ENCODE peak calls at places on chromosomes 7 and 10, in seven cellular contexts. T, R, Y, U, A, Q and B are unnamed samples.

GRCh38 chr10:10903620-10904019 is 114.1 kb upstream of the CELF2 start:
- DNase-seq in T (no peak), R (no peak), Y (no peak), U (no peak), A (no peak), Q (no peak), B (no peak)

GRCh38 chr10:98058311-98058710 is 27.9 kb upstream of the CRTAC1 start:
- DNase-seq in T (no peak), R (no peak), Y (no peak), U (no peak), A (no peak), Q (no peak), B (no peak)

GRCh38 chr7:74043523-74043951 is 15.6 kb downstream of the ELN start:
- DNase-seq in T (peak), R (no peak), Y (no peak), U (peak), A (no peak), Q (no peak), B (no peak)

GRCh38 chr7:104859754-104860426 is 154.1 kb upstream of the KMT2E start:
- DNase-seq in T (no peak), R (no peak), Y (no peak), U (no peak), A (no peak), Q (no peak), B (no peak)

GRCh38 chr10:44564801-44565200 is 179.9 kb upstream of the CXCL12 start:
- DNase-seq in T (no peak), R (no peak), Y (no peak), U (no peak), A (no peak), Q (no peak), B (no peak)

GRCh38 chr10:112244197-112244596 is 39.0 kb upstream of the TECTB start:
- DNase-seq in T (no peak), R (no peak), Y (no peak), U (peak), A (no peak), Q (no peak), B (no peak)

GRCh38 chr10:64041185-64041988 is 520.2 kb downstream of the REEP3 start:
- DNase-seq in T (peak), R (peak), Y (peak), U (peak), A (peak), Q (peak), B (no peak)

GRCh38 chr10:84118395-84119006 is 20.8 kb upstream of the GHITM start:
- DNase-seq in T (no peak), R (no peak), Y (no peak), U (no peak), A (no peak), Q (no peak), B (no peak)

GRCh38 chr10:116892873-116893685 is 43.8 kb downstream of the ENO4 start:
- DNase-seq in T (no peak), R (no peak), Y (no peak), U (no peak), A (no peak), Q (no peak), B (no peak)

GRCh38 chr10:90269699-90270098 is 568.3 kb downstream of the KIF20B start:
- DNase-seq in T (no peak), R (no peak), Y (no peak), U (no peak), A (no peak), Q (no peak), B (no peak)

GRCh38 chr10:96840841-96841518 is 8.9 kb downstream of the LCOR start:
- DNase-seq in T (no peak), R (no peak), Y (no peak), U (peak), A (no peak), Q (peak), B (no peak)

GRCh38 chr10:87619705-87620104 is 40.0 kb upstream of the PAPSS2 start:
- DNase-seq in T (no peak), R (no peak), Y (no peak), U (peak), A (peak), Q (peak), B (no peak)

GRCh38 chr7:126940723-126941307 is 311.9 kb downstream of the GRM8 start:
- DNase-seq in T (no peak), R (no peak), Y (no peak), U (no peak), A (no peak), Q (no peak), B (no peak)

GRCh38 chr10:60869916-60870728 is 73.9 kb downstream of the RHOBTB1 start:
- DNase-seq in T (no peak), R (no peak), Y (no peak), U (no peak), A (no peak), Q (no peak), B (no peak)

GRCh38 chr7:101853684-101854083 is 36.3 kb downstream of the CUX1 start:
- DNase-seq in T (no peak), R (no peak), Y (no peak), U (no peak), A (no peak), Q (no peak), B (no peak)

GRCh38 chr7:155918720-155919399 is 106.6 kb upstream of the SHH start:
- DNase-seq in T (peak), R (no peak), Y (no peak), U (peak), A (no peak), Q (peak), B (peak)

GRCh38 chr7:388461-388960 is 98.5 kb downstream of the FOXL3 start:
- DNase-seq in T (peak), R (peak), Y (no peak), U (no peak), A (peak), Q (peak), B (no peak)

GRCh38 chr7:42162560-42163325 is 74.3 kb downstream of the GLI3 start:
- DNase-seq in T (no peak), R (no peak), Y (no peak), U (no peak), A (no peak), Q (no peak), B (no peak)

GRCh38 chr7:22667562-22668239 is 59.3 kb upstream of the IL6 start:
- DNase-seq in T (no peak), R (no peak), Y (no peak), U (peak), A (no peak), Q (no peak), B (no peak)

GRCh38 chr10:86017841-86018734 is 348.5 kb downstream of the GRID1 start:
- DNase-seq in T (peak), R (no peak), Y (no peak), U (no peak), A (peak), Q (peak), B (peak)

GRCh38 chr10:21048086-21048485 is 151.0 kb upstream of the NEBL start:
- DNase-seq in T (no peak), R (no peak), Y (no peak), U (no peak), A (no peak), Q (no peak), B (no peak)

GRCh38 chr10:97069576-97070362 is 116.0 kb downstream of the SLIT1 start:
- DNase-seq in T (no peak), R (no peak), Y (no peak), U (no peak), A (no peak), Q (no peak), B (no peak)

GRCh38 chr10:53786236-53786635 is 1013.7 kb upstream of the MBL2 start:
- DNase-seq in T (no peak), R (no peak), Y (no peak), U (no peak), A (no peak), Q (no peak), B (no peak)
- TF ChIP-seq CTCF in T (no peak), R (no peak), Y (no peak), U (no peak), A (no peak), Q (no peak), B (no peak)

DNA sequence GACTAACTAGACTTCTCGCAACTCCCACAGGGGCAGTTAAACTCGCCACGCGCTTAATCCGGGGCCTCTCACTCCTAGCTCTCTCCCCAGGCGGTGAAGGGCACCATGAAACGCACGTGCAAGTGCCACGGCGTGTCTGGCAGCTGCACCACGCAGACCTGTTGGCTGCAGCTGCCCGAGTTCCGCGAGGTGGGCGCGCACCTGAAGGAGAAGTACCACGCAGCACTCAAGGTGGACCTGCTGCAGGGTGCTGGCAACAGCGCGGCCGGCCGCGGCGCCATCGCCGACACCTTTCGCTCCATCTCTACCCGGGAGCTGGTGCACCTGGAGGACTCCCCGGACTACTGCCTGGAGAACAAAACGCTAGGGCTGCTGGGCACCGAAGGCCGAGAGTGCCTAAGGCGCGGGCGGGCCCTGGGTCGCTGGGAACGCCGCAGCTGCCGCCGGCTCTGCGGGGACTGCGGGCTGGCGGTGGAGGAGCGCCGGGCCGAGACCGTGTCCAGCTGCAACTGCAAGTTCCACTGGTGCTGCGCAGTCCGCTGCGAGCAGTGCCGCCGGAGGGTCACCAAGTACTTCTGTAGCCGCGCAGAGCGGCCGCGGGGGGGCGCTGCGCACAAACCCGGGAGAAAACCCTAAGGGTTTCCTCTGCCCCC is 19.5 kb downstream of the WNT8B start:
- DNase-seq in T (peak), R (peak), Y (peak), U (peak), A (peak), Q (peak), B (peak)
- TF ChIP-seq CTCF in T (peak), R (peak), Y (peak), U (peak), A (peak), Q (peak), B (peak)

GRCh38 chr7:6250364-6250833 is 22.0 kb downstream of the CYTH3 start:
- DNase-seq in T (no peak), R (no peak), Y (no peak), U (no peak), A (no peak), Q (no peak), B (no peak)
- TF ChIP-seq CTCF in T (no peak), R (no peak), Y (no peak), U (no peak), A (no peak), Q (no peak), B (no peak)

GRCh38 chr10:124539935-124540641 is 78.5 kb downstream of the LHPP start:
- DNase-seq in T (no peak), R (peak), Y (peak), U (peak), A (peak), Q (peak), B (no peak)
- TF ChIP-seq CTCF in T (peak), R (peak), Y (peak), U (peak), A (peak), Q (peak), B (peak)

DNA sequence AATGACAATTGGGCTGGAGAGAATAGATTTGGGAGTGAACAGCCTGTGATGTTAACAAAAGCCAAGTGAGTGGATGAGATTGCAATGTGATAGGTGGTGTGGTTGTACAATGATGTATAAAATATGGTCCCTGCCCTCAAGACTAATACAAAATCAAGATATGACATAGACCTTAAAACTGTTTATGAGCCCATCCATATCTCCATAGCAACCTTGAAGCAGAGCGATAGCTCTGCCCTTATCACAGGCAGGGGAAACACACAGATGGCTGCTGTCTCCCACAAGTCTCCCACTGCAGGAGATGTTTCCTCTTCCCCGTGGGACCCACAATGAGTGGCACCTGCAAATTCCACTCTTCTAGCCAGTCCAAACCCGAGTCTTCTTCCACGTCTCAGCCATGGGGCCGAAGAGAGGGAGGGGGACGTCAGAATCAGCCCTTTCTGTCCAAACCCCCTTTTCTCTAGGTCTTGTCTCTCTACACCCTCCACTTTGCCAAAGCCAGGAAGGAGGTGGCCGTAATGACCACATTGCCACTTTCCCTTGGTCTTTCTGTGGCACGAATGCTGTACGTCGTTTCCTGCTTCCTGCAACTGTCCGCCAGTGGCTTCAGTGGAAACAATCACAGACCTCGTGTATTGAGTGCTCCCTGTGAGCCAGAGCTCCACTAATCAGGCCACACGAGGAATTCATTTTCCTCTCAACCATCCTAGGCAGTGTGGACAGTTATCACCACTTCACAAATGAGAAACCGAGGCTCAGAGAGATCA is 7.5 kb upstream of the TBXAS1 start:
- DNase-seq in T (no peak), R (no peak), Y (no peak), U (no peak), A (no peak), Q (no peak), B (no peak)
- TF ChIP-seq CTCF in T (no peak), R (no peak), Y (no peak), U (no peak), A (no peak), Q (no peak), B (no peak)